ENCODE peak calls at places on chromosomes 11 and 22, in seven cellular contexts. G is nucleus accumbens, F is hypothalamus, X is NCI-H69, J is glomerular endothelial cell, O is ELR, R is cardiac muscle cell. M is an unnamed sample.

GRCh38 chr11:26976389-26976788 is 17.5 kb upstream of the FIBIN start:
- DNase-seq in G (no peak), F (no peak), X (peak), J (no peak), O (peak), R (no peak), M (no peak)

GRCh38 chr22:42892571-42893316 is 35.7 kb upstream of the ARFGAP3 start:
- DNase-seq in G (no peak), F (no peak), X (peak), J (no peak), O (no peak), R (no peak), M (no peak)

GRCh38 chr22:22897036-22897435 is 9.4 kb downstream of the IGLL5 start:
- DNase-seq in G (no peak), F (no peak), X (no peak), J (no peak), O (no peak), R (no peak), M (no peak)

GRCh38 chr22:41543854-41544670 is at the start of gene POLR3H:
- DNase-seq in G (peak), F (peak), X (peak), J (peak), O (peak), R (peak), M (peak)

GRCh38 chr22:24810043-24810749 is 4.2 kb downstream of the SGSM1 start:
- DNase-seq in G (no peak), F (no peak), X (peak), J (no peak), O (no peak), R (no peak), M (no peak)

GRCh38 chr22:49657974-49658550 is 169.6 kb downstream of the BRD1 start:
- DNase-seq in G (no peak), F (no peak), X (no peak), J (no peak), O (no peak), R (no peak), M (no peak)

GRCh38 chr11:94186342-94187203 is 57.9 kb downstream of the PANX1 start:
- DNase-seq in G (no peak), F (no peak), X (no peak), J (no peak), O (no peak), R (no peak), M (no peak)

GRCh38 chr11:118917488-118918127 is 8.1 kb downstream of the BCL9L start:
- DNase-seq in G (no peak), F (no peak), X (peak), J (no peak), O (peak), R (no peak), M (no peak)

GRCh38 chr11:16126361-16126760 is 230.0 kb downstream of the SOX6 start:
- DNase-seq in G (no peak), F (no peak), X (peak), J (no peak), O (no peak), R (no peak), M (no peak)

GRCh38 chr11:112016765-112017356 is 8.3 kb upstream of the DLAT start:
- DNase-seq in G (no peak), F (no peak), X (no peak), J (no peak), O (peak), R (no peak), M (no peak)

GRCh38 chr11:44014968-44015623 is 32.7 kb upstream of the ACCSL start:
- DNase-seq in G (no peak), F (no peak), X (no peak), J (no peak), O (peak), R (no peak), M (no peak)

GRCh38 chr22:44033689-44034088 is 9.6 kb downstream of the PARVB start:
- DNase-seq in G (no peak), F (no peak), X (peak), J (no peak), O (no peak), R (peak), M (no peak)

GRCh38 chr22:24325105-24325757 is 54.6 kb downstream of the SPECC1L start:
- DNase-seq in G (no peak), F (no peak), X (peak), J (peak), O (peak), R (peak), M (peak)

GRCh38 chr11:61967924-61968757 is 707 bp upstream of the FTH1 start:
- DNase-seq in G (peak), F (no peak), X (peak), J (no peak), O (peak), R (peak), M (peak)

GRCh38 chr11:72316984-72317383 is 73.0 kb upstream of the PHOX2A start:
- DNase-seq in G (no peak), F (no peak), X (no peak), J (no peak), O (no peak), R (no peak), M (no peak)

GRCh38 chr22:39924286-39924685 is 23.4 kb downstream of the GRAP2 start:
- DNase-seq in G (no peak), F (no peak), X (no peak), J (no peak), O (no peak), R (no peak), M (no peak)

GRCh38 chr11:128903248-128904041 is 12.3 kb downstream of the KCNJ5 start:
- DNase-seq in G (no peak), F (no peak), X (peak), J (no peak), O (peak), R (no peak), M (no peak)

M was measured in CD8-positive, alpha-beta memory T cell.